ENCODE peak calls at places on chromosomes 4 and X, in seven cellular contexts. One of them, this sample, is unnamed.

GRCh38 chr4:185254434-185254833 is 45.0 kb downstream of the SNX25 start:
- DNase-seq in adrenal gland: no peak
- DNase-seq in CD8-positive, alpha-beta T cell: no peak
- DNase-seq in AG04450: no peak
- DNase-seq in tibial artery: no peak
- DNase-seq in activated B cell treated with CpG ODN at 0.5 μM for 24 hours: no peak
- DNase-seq in kidney epithelial cell: no peak
- DNase-seq in this sample: no peak

GRCh38 chrX:14529288-14529989 is at the start of gene GLRA2:
- DNase-seq in adrenal gland: no peak
- DNase-seq in CD8-positive, alpha-beta T cell: no peak
- DNase-seq in AG04450: no peak
- DNase-seq in tibial artery: no peak
- DNase-seq in activated B cell treated with CpG ODN at 0.5 μM for 24 hours: no peak
- DNase-seq in kidney epithelial cell: no peak
- DNase-seq in this sample: peak; percentile 31

GRCh38 chr4:7862561-7863200 is 77.0 kb downstream of the AFAP1 start:
- DNase-seq in adrenal gland: no peak
- DNase-seq in CD8-positive, alpha-beta T cell: no peak
- DNase-seq in AG04450: no peak
- DNase-seq in tibial artery: no peak
- DNase-seq in activated B cell treated with CpG ODN at 0.5 μM for 24 hours: no peak
- DNase-seq in kidney epithelial cell: no peak
- DNase-seq in this sample: no peak

GRCh38 chrX:105191878-105192277 is 28.6 kb downstream of the TEX13A start:
- DNase-seq in adrenal gland: no peak
- DNase-seq in CD8-positive, alpha-beta T cell: no peak
- DNase-seq in AG04450: no peak
- DNase-seq in tibial artery: no peak
- DNase-seq in activated B cell treated with CpG ODN at 0.5 μM for 24 hours: no peak
- DNase-seq in kidney epithelial cell: no peak
- DNase-seq in this sample: no peak

GRCh38 chr4:82017680-82018079 is 356.1 kb downstream of the HNRNPD start:
- DNase-seq in adrenal gland: no peak
- DNase-seq in CD8-positive, alpha-beta T cell: no peak
- DNase-seq in AG04450: no peak
- DNase-seq in tibial artery: no peak
- DNase-seq in activated B cell treated with CpG ODN at 0.5 μM for 24 hours: no peak
- DNase-seq in kidney epithelial cell: peak; percentile 7
- DNase-seq in this sample: no peak

GRCh38 chr4:153296424-153296823 is 48.1 kb upstream of the MND1 start:
- DNase-seq in adrenal gland: no peak
- DNase-seq in CD8-positive, alpha-beta T cell: no peak
- DNase-seq in AG04450: peak; percentile 76
- DNase-seq in tibial artery: no peak
- DNase-seq in activated B cell treated with CpG ODN at 0.5 μM for 24 hours: no peak
- DNase-seq in kidney epithelial cell: no peak
- DNase-seq in this sample: no peak

GRCh38 chr4:1792832-1793495 is at the start of gene FGFR3:
- DNase-seq in adrenal gland: no peak
- DNase-seq in CD8-positive, alpha-beta T cell: peak; percentile 16
- DNase-seq in AG04450: no peak
- DNase-seq in tibial artery: no peak
- DNase-seq in activated B cell treated with CpG ODN at 0.5 μM for 24 hours: peak; percentile 53
- DNase-seq in kidney epithelial cell: no peak
- DNase-seq in this sample: peak; percentile 62

GRCh38 chr4:87967193-87967592 is 8.3 kb upstream of the SPP1 start:
- DNase-seq in adrenal gland: no peak
- DNase-seq in CD8-positive, alpha-beta T cell: no peak
- DNase-seq in AG04450: no peak
- DNase-seq in tibial artery: no peak
- DNase-seq in activated B cell treated with CpG ODN at 0.5 μM for 24 hours: no peak
- DNase-seq in kidney epithelial cell: no peak
- DNase-seq in this sample: no peak

GRCh38 chr4:84151574-84151973 is 347.5 kb downstream of the NKX6-1 start:
- DNase-seq in adrenal gland: no peak
- DNase-seq in CD8-positive, alpha-beta T cell: no peak
- DNase-seq in AG04450: no peak
- DNase-seq in tibial artery: no peak
- DNase-seq in activated B cell treated with CpG ODN at 0.5 μM for 24 hours: no peak
- DNase-seq in kidney epithelial cell: no peak
- DNase-seq in this sample: no peak

GRCh38 chr4:89836897-89837384 is at the start of gene SNCA:
- DNase-seq in adrenal gland: peak; percentile 51
- DNase-seq in CD8-positive, alpha-beta T cell: no peak
- DNase-seq in AG04450: no peak
- DNase-seq in tibial artery: peak; percentile 44
- DNase-seq in activated B cell treated with CpG ODN at 0.5 μM for 24 hours: no peak
- DNase-seq in kidney epithelial cell: peak; percentile 31
- DNase-seq in this sample: peak; percentile 51

GRCh38 chr4:40662962-40663604 is 33.4 kb upstream of the RBM47 start:
- DNase-seq in adrenal gland: peak; percentile 29
- DNase-seq in CD8-positive, alpha-beta T cell: no peak
- DNase-seq in AG04450: peak; percentile 45
- DNase-seq in tibial artery: no peak
- DNase-seq in activated B cell treated with CpG ODN at 0.5 μM for 24 hours: no peak
- DNase-seq in kidney epithelial cell: peak; percentile 75
- DNase-seq in this sample: no peak

GRCh38 chr4:164571593-164572385 is 182.1 kb upstream of the SMIM31 start:
- DNase-seq in adrenal gland: no peak
- DNase-seq in CD8-positive, alpha-beta T cell: no peak
- DNase-seq in AG04450: no peak
- DNase-seq in tibial artery: no peak
- DNase-seq in activated B cell treated with CpG ODN at 0.5 μM for 24 hours: no peak
- DNase-seq in kidney epithelial cell: peak; percentile 9
- DNase-seq in this sample: no peak

GRCh38 chrX:41672643-41673042 is 16.1 kb upstream of the GPR34 start:
- DNase-seq in adrenal gland: no peak
- DNase-seq in CD8-positive, alpha-beta T cell: no peak
- DNase-seq in AG04450: no peak
- DNase-seq in tibial artery: no peak
- DNase-seq in activated B cell treated with CpG ODN at 0.5 μM for 24 hours: no peak
- DNase-seq in kidney epithelial cell: no peak
- DNase-seq in this sample: no peak

GRCh38 chr4:145098675-145099037 is 545 bp downstream of the ABCE1 start:
- DNase-seq in adrenal gland: peak; percentile 38
- DNase-seq in CD8-positive, alpha-beta T cell: no peak
- DNase-seq in AG04450: no peak
- DNase-seq in tibial artery: peak; percentile 23
- DNase-seq in activated B cell treated with CpG ODN at 0.5 μM for 24 hours: no peak
- DNase-seq in kidney epithelial cell: peak; percentile 26
- DNase-seq in this sample: no peak

GRCh38 chr4:118076958-118077766 is 42.9 kb downstream of the NDST3 start:
- DNase-seq in adrenal gland: no peak
- DNase-seq in CD8-positive, alpha-beta T cell: no peak
- DNase-seq in AG04450: no peak
- DNase-seq in tibial artery: no peak
- DNase-seq in activated B cell treated with CpG ODN at 0.5 μM for 24 hours: no peak
- DNase-seq in kidney epithelial cell: no peak
- DNase-seq in this sample: no peak

GRCh38 chrX:96883608-96884007 is at the start of gene RPA4:
- DNase-seq in adrenal gland: no peak
- DNase-seq in CD8-positive, alpha-beta T cell: no peak
- DNase-seq in AG04450: no peak
- DNase-seq in tibial artery: no peak
- DNase-seq in activated B cell treated with CpG ODN at 0.5 μM for 24 hours: no peak
- DNase-seq in kidney epithelial cell: no peak
- DNase-seq in this sample: no peak
- TF ChIP-seq CTCF in adrenal gland: no peak
- TF ChIP-seq CTCF in CD8-positive, alpha-beta T cell: no peak
- TF ChIP-seq CTCF in AG04450: no peak
- TF ChIP-seq CTCF in tibial artery: no peak
- TF ChIP-seq CTCF in activated B cell treated with CpG ODN at 0.5 μM for 24 hours: no peak
- TF ChIP-seq CTCF in kidney epithelial cell: no peak
- TF ChIP-seq CTCF in this sample: no peak

GRCh38 chrX:68599256-68600152 is 48.0 kb upstream of the STARD8 start:
- DNase-seq in adrenal gland: no peak
- DNase-seq in CD8-positive, alpha-beta T cell: no peak
- DNase-seq in AG04450: no peak
- DNase-seq in tibial artery: no peak
- DNase-seq in activated B cell treated with CpG ODN at 0.5 μM for 24 hours: no peak
- DNase-seq in kidney epithelial cell: no peak
- DNase-seq in this sample: no peak
- TF ChIP-seq CTCF in adrenal gland: peak; percentile 59
- TF ChIP-seq CTCF in CD8-positive, alpha-beta T cell: no peak
- TF ChIP-seq CTCF in AG04450: peak; percentile 75
- TF ChIP-seq CTCF in tibial artery: peak; percentile 26
- TF ChIP-seq CTCF in activated B cell treated with CpG ODN at 0.5 μM for 24 hours: no peak
- TF ChIP-seq CTCF in kidney epithelial cell: peak; percentile 57
- TF ChIP-seq CTCF in this sample: peak; percentile 53

GRCh38 chr4:129344058-129344457 is 248.1 kb downstream of the C4orf33 start:
- DNase-seq in adrenal gland: no peak
- DNase-seq in CD8-positive, alpha-beta T cell: no peak
- DNase-seq in AG04450: no peak
- DNase-seq in tibial artery: no peak
- DNase-seq in activated B cell treated with CpG ODN at 0.5 μM for 24 hours: no peak
- DNase-seq in kidney epithelial cell: no peak
- DNase-seq in this sample: no peak
- TF ChIP-seq CTCF in adrenal gland: peak; percentile 50
- TF ChIP-seq CTCF in CD8-positive, alpha-beta T cell: no peak
- TF ChIP-seq CTCF in AG04450: peak; percentile 72
- TF ChIP-seq CTCF in tibial artery: peak; percentile 56
- TF ChIP-seq CTCF in activated B cell treated with CpG ODN at 0.5 μM for 24 hours: no peak
- TF ChIP-seq CTCF in kidney epithelial cell: peak; percentile 72
- TF ChIP-seq CTCF in this sample: peak; percentile 72

GRCh38 chr4:138222041-138222440 is 20.1 kb downstream of the SLC7A11 start:
- DNase-seq in adrenal gland: no peak
- DNase-seq in CD8-positive, alpha-beta T cell: no peak
- DNase-seq in AG04450: peak; percentile 70
- DNase-seq in tibial artery: no peak
- DNase-seq in activated B cell treated with CpG ODN at 0.5 μM for 24 hours: no peak
- DNase-seq in kidney epithelial cell: no peak
- DNase-seq in this sample: no peak
- TF ChIP-seq CTCF in adrenal gland: no peak
- TF ChIP-seq CTCF in CD8-positive, alpha-beta T cell: no peak
- TF ChIP-seq CTCF in AG04450: peak; percentile 26
- TF ChIP-seq CTCF in tibial artery: no peak
- TF ChIP-seq CTCF in activated B cell treated with CpG ODN at 0.5 μM for 24 hours: no peak
- TF ChIP-seq CTCF in kidney epithelial cell: no peak
- TF ChIP-seq CTCF in this sample: no peak

DNA sequence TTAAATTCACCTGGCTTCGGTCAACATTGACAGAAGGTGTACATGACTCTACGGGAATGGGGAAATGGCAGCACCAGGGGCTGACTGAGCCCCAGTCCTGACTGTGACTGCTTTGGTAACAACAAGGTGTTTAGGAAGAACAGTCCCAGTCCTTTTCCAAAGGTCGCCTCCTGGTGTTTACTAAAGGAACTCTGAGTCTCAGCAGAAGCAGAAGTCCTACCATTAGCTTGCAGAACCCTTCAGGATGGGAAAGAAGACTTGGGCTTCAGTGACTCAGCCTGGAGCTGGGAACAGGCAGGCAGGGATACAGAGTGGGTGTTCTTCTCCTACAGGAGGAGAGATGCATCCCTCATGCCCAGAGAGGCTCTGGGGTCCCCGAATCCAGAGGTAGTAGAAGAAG is 103.3 kb downstream of the MGST2 start:
- DNase-seq in adrenal gland: no peak
- DNase-seq in CD8-positive, alpha-beta T cell: no peak
- DNase-seq in AG04450: no peak
- DNase-seq in tibial artery: no peak
- DNase-seq in activated B cell treated with CpG ODN at 0.5 μM for 24 hours: no peak
- DNase-seq in kidney epithelial cell: no peak
- DNase-seq in this sample: no peak
- TF ChIP-seq CTCF in adrenal gland: peak; percentile 21
- TF ChIP-seq CTCF in CD8-positive, alpha-beta T cell: no peak
- TF ChIP-seq CTCF in AG04450: no peak
- TF ChIP-seq CTCF in tibial artery: no peak
- TF ChIP-seq CTCF in activated B cell treated with CpG ODN at 0.5 μM for 24 hours: no peak
- TF ChIP-seq CTCF in kidney epithelial cell: no peak
- TF ChIP-seq CTCF in this sample: peak; percentile 51

GRCh38 chrX:122092978-122093377 is 1045.6 kb downstream of the GLUD2 start:
- DNase-seq in adrenal gland: no peak
- DNase-seq in CD8-positive, alpha-beta T cell: no peak
- DNase-seq in AG04450: no peak
- DNase-seq in tibial artery: no peak
- DNase-seq in activated B cell treated with CpG ODN at 0.5 μM for 24 hours: no peak
- DNase-seq in kidney epithelial cell: no peak
- DNase-seq in this sample: no peak
- TF ChIP-seq CTCF in adrenal gland: no peak
- TF ChIP-seq CTCF in CD8-positive, alpha-beta T cell: no peak
- TF ChIP-seq CTCF in AG04450: no peak
- TF ChIP-seq CTCF in tibial artery: no peak
- TF ChIP-seq CTCF in activated B cell treated with CpG ODN at 0.5 μM for 24 hours: no peak
- TF ChIP-seq CTCF in kidney epithelial cell: no peak
- TF ChIP-seq CTCF in this sample: peak; percentile 34

This sample was measured in progenitor cell of endocrine pancreas.